ENCODE peak calls at places on chromosomes 12 and 14, in ten cellular contexts. P is effector memory CD4-positive, alpha-beta T cell; N is cardiac muscle cell; I is spleen; Q is Caco-2; W is colonic mucosa; L is GM23338; T is A549; G is tibial nerve; J is right cardiac atrium. Z is an unnamed sample. For H3K4me1, the result is how much of the 10 kb centered on the place peaks cover.

GRCh38 chr12:51887476-51888315 is at the start of gene ANKRD33:
- DNase-seq in P (no peak), N (peak), I (peak), Q (peak), W (peak), L (peak), T (no peak), G (no peak), J (peak), Z (no peak)

GRCh38 chr12:32569256-32569655 is 109.8 kb upstream of the DNM1L start:
- DNase-seq in P (no peak), N (no peak), I (no peak), Q (no peak), W (no peak), L (no peak), T (no peak), G (no peak), J (no peak), Z (no peak)

GRCh38 chr12:84361651-84362551 is 550.7 kb downstream of the SLC6A15 start:
- DNase-seq in P (no peak), N (no peak), I (peak), Q (no peak), W (no peak), L (peak), T (no peak), G (no peak), J (peak), Z (no peak)

GRCh38 chr12:119964876-119965275 is 24.2 kb upstream of the BICDL1 start:
- DNase-seq in P (no peak), N (no peak), I (no peak), Q (no peak), W (no peak), L (no peak), T (no peak), G (no peak), J (no peak), Z (no peak)

GRCh38 chr12:6074979-6075585 is 49.4 kb downstream of the VWF start:
- DNase-seq in P (no peak), N (no peak), I (peak), Q (no peak), W (peak), L (peak), T (no peak), G (no peak), J (peak), Z (peak)

GRCh38 chr14:21988413-21988812 is 314.8 kb upstream of the OR4E1 start:
- DNase-seq in P (no peak), N (no peak), I (no peak), Q (no peak), W (no peak), L (no peak), T (no peak), G (no peak), J (no peak), Z (no peak)

GRCh38 chr14:94536836-94537235 is 24.4 kb upstream of the SERPINA4 start:
- DNase-seq in P (no peak), N (no peak), I (no peak), Q (no peak), W (no peak), L (peak), T (no peak), G (no peak), J (no peak), Z (no peak)

GRCh38 chr12:107027304-107028053 is 40.5 kb upstream of the MTERF2 start:
- DNase-seq in P (no peak), N (no peak), I (no peak), Q (no peak), W (no peak), L (no peak), T (peak), G (no peak), J (no peak), Z (no peak)

GRCh38 chr12:40075458-40075857 is 30.4 kb downstream of the SLC2A13 start:
- DNase-seq in P (no peak), N (no peak), I (no peak), Q (no peak), W (no peak), L (no peak), T (no peak), G (no peak), J (no peak), Z (no peak)

GRCh38 chr14:102764220-102764671 is 13.0 kb upstream of the TRAF3 start:
- DNase-seq in P (no peak), N (no peak), I (no peak), Q (no peak), W (no peak), L (no peak), T (no peak), G (no peak), J (no peak), Z (no peak)

GRCh38 chr12:402127-402456 is 648 bp downstream of the CCDC77 start:
- DNase-seq in P (no peak), N (peak), I (no peak), Q (no peak), W (peak), L (peak), T (no peak), G (no peak), J (no peak), Z (no peak)

GRCh38 chr12:110760204-110760609 is 17.5 kb upstream of the PPP1CC start:
- DNase-seq in P (no peak), N (no peak), I (no peak), Q (no peak), W (no peak), L (no peak), T (no peak), G (no peak), J (no peak), Z (peak)

GRCh38 chr12:124498870-124499753 is 68.3 kb downstream of the NCOR2 start:
- DNase-seq in P (no peak), N (no peak), I (no peak), Q (no peak), W (no peak), L (no peak), T (no peak), G (no peak), J (peak), Z (no peak)

GRCh38 chr12:9347328-9348127 is 139.3 kb upstream of the PZP start:
- DNase-seq in P (no peak), N (no peak), I (no peak), Q (no peak), W (no peak), L (no peak), T (no peak), G (no peak), J (no peak), Z (no peak)

GRCh38 chr12:4809449-4810218 is 89.4 kb downstream of the GALNT8 start:
- DNase-seq in P (no peak), N (no peak), I (no peak), Q (no peak), W (no peak), L (peak), T (no peak), G (no peak), J (peak), Z (no peak)

GRCh38 chr12:51183816-51184215 is 10.9 kb upstream of the TFCP2 start:
- DNase-seq in P (no peak), N (peak), I (no peak), Q (no peak), W (peak), L (peak), T (no peak), G (no peak), J (no peak), Z (peak)

GRCh38 chr12:19186722-19187661 is 57.5 kb downstream of the PLEKHA5 start:
- DNase-seq in P (no peak), N (peak), I (no peak), Q (no peak), W (no peak), L (peak), T (peak), G (no peak), J (no peak), Z (no peak)

GRCh38 chr12:50569876-50570275 is 65.1 kb downstream of the DIP2B start:
- DNase-seq in P (no peak), N (no peak), I (no peak), Q (no peak), W (no peak), L (no peak), T (no peak), G (no peak), J (no peak), Z (no peak)

GRCh38 chr12:57224973-57225679 is 4.4 kb upstream of the SHMT2 start:
- DNase-seq in P (no peak), N (peak), I (peak), Q (no peak), W (peak), L (peak), T (no peak), G (no peak), J (peak), Z (no peak)

GRCh38 chr14:78143489-78144145 is 26.6 kb upstream of the NRXN3 start:
- DNase-seq in P (no peak), N (no peak), I (no peak), Q (no peak), W (no peak), L (no peak), T (peak), G (no peak), J (no peak), Z (no peak)

GRCh38 chr12:117579939-117580717 is 218.7 kb upstream of the NOS1 start:
- DNase-seq in P (no peak), N (no peak), I (no peak), Q (no peak), W (no peak), L (no peak), T (no peak), G (no peak), J (no peak), Z (no peak)

GRCh38 chr12:9634177-9634803 is 26.6 kb upstream of the KLRB1 start:
- DNase-seq in P (peak), N (peak), I (no peak), Q (no peak), W (peak), L (peak), T (peak), G (no peak), J (no peak), Z (peak)

GRCh38 chr12:109621271-109621671 is 47.7 kb downstream of the MVK start:
- DNase-seq in P (no peak), N (no peak), I (no peak), Q (no peak), W (no peak), L (no peak), T (no peak), G (no peak), J (no peak), Z (no peak)

GRCh38 chr12:116528498-116528897 is 30.7 kb upstream of the MAP1LC3B2 start:
- DNase-seq in P (no peak), N (no peak), I (no peak), Q (no peak), W (no peak), L (no peak), T (no peak), G (no peak), J (no peak), Z (no peak)

GRCh38 chr12:116524311-116524710 is 34.9 kb upstream of the MAP1LC3B2 start:
- DNase-seq in P (no peak), N (no peak), I (peak), Q (no peak), W (no peak), L (no peak), T (no peak), G (no peak), J (no peak), Z (no peak)

GRCh38 chr12:116524964-116525379 is 34.2 kb upstream of the MAP1LC3B2 start:
- DNase-seq in P (no peak), N (no peak), I (no peak), Q (no peak), W (no peak), L (peak), T (no peak), G (no peak), J (no peak), Z (no peak)

GRCh38 chr12:116528067-116528466 is 31.1 kb upstream of the MAP1LC3B2 start:
- DNase-seq in P (no peak), N (no peak), I (no peak), Q (no peak), W (no peak), L (no peak), T (peak), G (no peak), J (no peak), Z (no peak)

GRCh38 chr12:116525418-116526001 is 33.7 kb upstream of the MAP1LC3B2 start:
- DNase-seq in P (no peak), N (no peak), I (no peak), Q (no peak), W (peak), L (peak), T (peak), G (peak), J (peak), Z (peak)
- H3K4me1 ChIP-seq in P (under half), N (under half), I (under half), Q (under half), W (under half), L (under half), T (half or more), G (under half), J (under half), Z (under half)

GRCh38 chr14:74580275-74580672 is 31.8 kb downstream of the LTBP2 start:
- DNase-seq in P (no peak), N (no peak), I (peak), Q (no peak), W (no peak), L (no peak), T (no peak), G (no peak), J (no peak), Z (no peak)
- H3K4me1 ChIP-seq in P (under half), N (under half), I (under half), Q (under half), W (under half), L (under half), T (half or more), G (under half), J (under half), Z (under half)

DNA sequence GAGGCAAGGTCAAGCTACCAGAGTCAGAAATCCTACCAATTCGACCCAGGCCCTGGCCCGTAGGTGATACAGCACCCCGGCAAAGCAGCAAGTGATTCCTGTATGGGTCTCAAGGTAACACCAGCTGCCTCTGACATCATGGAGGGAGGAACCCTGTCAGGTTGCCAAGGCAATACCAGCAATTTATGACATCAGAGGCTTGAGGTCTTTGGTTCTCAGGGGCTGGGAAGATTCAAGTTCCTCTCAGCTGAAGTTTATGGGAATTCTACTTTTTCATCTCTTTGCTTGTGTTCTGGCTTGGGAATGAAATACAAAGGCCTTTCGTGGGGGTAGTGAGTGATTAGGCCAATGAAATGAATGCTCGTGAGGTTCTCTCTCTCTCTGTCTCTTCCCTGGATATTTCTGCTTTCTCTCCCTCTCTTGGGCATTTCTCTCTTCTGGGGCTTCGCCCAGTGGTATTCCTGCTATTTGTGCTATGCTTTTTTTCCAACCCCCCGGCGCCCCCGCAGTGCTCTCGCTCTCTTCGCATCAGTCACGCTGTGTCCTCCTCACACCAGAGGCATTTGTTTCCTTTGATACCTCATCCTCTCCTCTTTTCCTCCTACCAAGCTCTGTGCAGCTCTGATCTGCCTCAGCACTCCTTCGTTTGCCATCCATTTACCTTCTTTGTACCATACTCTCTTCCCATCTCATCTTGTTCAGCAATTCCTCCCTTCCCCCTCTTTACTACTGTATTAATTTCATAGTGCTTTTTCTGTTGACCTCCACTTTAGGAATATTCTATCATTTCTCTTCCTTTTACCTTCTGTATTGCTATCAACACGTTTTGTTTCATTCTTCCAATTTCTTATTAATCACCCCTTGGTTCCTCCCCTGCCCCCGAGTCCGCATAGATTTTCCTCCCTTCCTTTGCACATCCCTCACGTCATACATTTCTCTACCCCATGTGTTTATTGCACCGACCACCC is 2.9 kb downstream of the ZFHX2 start:
- DNase-seq in P (no peak), N (no peak), I (no peak), Q (no peak), W (no peak), L (peak), T (no peak), G (no peak), J (no peak), Z (no peak)
- H3K4me1 ChIP-seq in P (under half), N (under half), I (under half), Q (under half), W (under half), L (half or more), T (under half), G (under half), J (under half), Z (under half)

GRCh38 chr12:96212456-96213375 is 18.5 kb downstream of the ELK3 start:
- DNase-seq in P (no peak), N (no peak), I (no peak), Q (no peak), W (no peak), L (no peak), T (no peak), G (no peak), J (no peak), Z (no peak)
- H3K4me1 ChIP-seq in P (half or more), N (under half), I (half or more), Q (under half), W (under half), L (under half), T (under half), G (under half), J (under half), Z (under half)

DNA sequence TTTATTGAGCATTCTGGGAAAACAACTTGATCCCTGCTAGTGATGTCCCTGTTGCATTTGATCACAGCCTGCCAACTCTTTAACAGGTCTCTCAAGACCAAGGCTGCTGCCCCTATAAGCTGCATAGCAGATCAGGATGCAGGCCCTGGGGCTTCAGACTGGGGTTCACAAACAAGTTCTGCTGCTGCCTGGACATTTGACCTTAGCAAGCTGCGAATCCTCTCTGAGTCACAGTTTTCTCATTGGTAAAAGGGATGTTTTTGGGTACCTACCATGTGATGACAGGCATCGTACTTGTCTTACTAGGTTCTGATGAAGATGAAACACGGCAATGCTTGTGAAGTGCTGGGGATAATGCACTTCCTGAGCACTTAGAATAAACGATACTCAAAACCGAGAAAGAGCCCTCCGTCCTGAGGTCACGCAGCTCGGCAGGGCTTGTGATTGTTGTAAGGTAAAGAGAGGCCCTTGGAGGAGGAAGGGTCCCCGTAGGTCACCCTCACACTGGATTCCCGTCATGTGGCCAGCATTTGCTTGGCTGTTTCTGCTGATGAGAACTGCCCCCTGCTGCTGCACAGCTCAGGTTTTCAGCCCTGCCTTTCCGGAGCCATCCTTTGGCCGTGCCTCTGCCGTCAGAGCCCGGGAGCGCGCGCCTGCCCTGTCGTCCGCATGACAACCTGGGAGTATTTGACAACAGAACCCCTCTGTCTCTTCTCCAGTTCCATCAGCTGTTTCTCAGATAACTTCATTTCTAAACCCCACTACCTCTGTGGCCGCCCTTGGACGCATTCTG is 39.1 kb downstream of the TSPAN9 start:
- DNase-seq in P (no peak), N (no peak), I (no peak), Q (no peak), W (no peak), L (no peak), T (no peak), G (no peak), J (peak), Z (no peak)
- H3K4me1 ChIP-seq in P (under half), N (under half), I (under half), Q (under half), W (under half), L (under half), T (under half), G (under half), J (under half), Z (under half)

GRCh38 chr14:32044454-32044853 is 32.6 kb upstream of the ARHGAP5 start:
- DNase-seq in P (no peak), N (no peak), I (no peak), Q (no peak), W (no peak), L (no peak), T (no peak), G (no peak), J (no peak), Z (no peak)

GRCh38 chr14:32043624-32044023 is 33.5 kb upstream of the ARHGAP5 start:
- DNase-seq in P (no peak), N (no peak), I (no peak), Q (no peak), W (no peak), L (no peak), T (no peak), G (no peak), J (no peak), Z (no peak)

GRCh38 chr14:32049361-32050103 is 27.6 kb upstream of the ARHGAP5 start:
- DNase-seq in P (no peak), N (no peak), I (no peak), Q (no peak), W (no peak), L (no peak), T (no peak), G (no peak), J (no peak), Z (no peak)

GRCh38 chr14:32050839-32051238 is 26.3 kb upstream of the ARHGAP5 start:
- DNase-seq in P (no peak), N (no peak), I (no peak), Q (no peak), W (no peak), L (no peak), T (no peak), G (no peak), J (no peak), Z (no peak)

GRCh38 chr14:32047791-32048190 is 29.3 kb upstream of the ARHGAP5 start:
- DNase-seq in P (no peak), N (no peak), I (no peak), Q (no peak), W (no peak), L (no peak), T (no peak), G (no peak), J (no peak), Z (no peak)
- H3K4me1 ChIP-seq in P (under half), N (under half), I (under half), Q (under half), W (under half), L (under half), T (under half), G (under half), J (under half), Z (under half)

GRCh38 chr12:54153586-54153985 is 35.2 kb downstream of the SMUG1 start:
- DNase-seq in P (no peak), N (no peak), I (no peak), Q (no peak), W (no peak), L (no peak), T (no peak), G (no peak), J (no peak), Z (no peak)
- H3K4me1 ChIP-seq in P (under half), N (under half), I (under half), Q (under half), W (under half), L (under half), T (under half), G (under half), J (under half), Z (under half)

GRCh38 chr14:101707863-101708620 is 53.5 kb upstream of the PPP2R5C start:
- DNase-seq in P (no peak), N (no peak), I (no peak), Q (no peak), W (no peak), L (no peak), T (no peak), G (no peak), J (no peak), Z (no peak)
- H3K4me1 ChIP-seq in P (under half), N (under half), I (under half), Q (under half), W (under half), L (under half), T (under half), G (under half), J (under half), Z (under half)

GRCh38 chr14:52064174-52064573 is 4.7 kb downstream of the NID2 start:
- DNase-seq in P (no peak), N (no peak), I (no peak), Q (no peak), W (no peak), L (no peak), T (no peak), G (no peak), J (no peak), Z (no peak)
- H3K4me1 ChIP-seq in P (under half), N (half or more), I (under half), Q (under half), W (under half), L (under half), T (under half), G (under half), J (under half), Z (under half)

Z was measured in adrenal gland.